ENCODE peak calls at places on chromosomes 13 and 19, in eight cellular contexts. M is type B pancreatic cell, N is tibial nerve, Z is IMR-90, R is HL-60, X is AG10803, V is astrocyte of the cerebellum, C is neural crest cell. L is an unnamed sample.

GRCh38 chr13:78136966-78137365 is 218.3 kb upstream of the EDNRB start:
- DNase-seq in M (no peak), N (no peak), Z (no peak), R (no peak), X (no peak), V (no peak), C (no peak), L (no peak)

GRCh38 chr13:75761373-75761772 is 125.2 kb downstream of the LMO7 start:
- DNase-seq in M (no peak), N (no peak), Z (no peak), R (no peak), X (no peak), V (no peak), C (no peak), L (no peak)

GRCh38 chr13:31681133-31681532 is 58.2 kb upstream of the RXFP2 start:
- DNase-seq in M (no peak), N (no peak), Z (no peak), R (no peak), X (no peak), V (no peak), C (no peak), L (no peak)

GRCh38 chr19:45095496-45096413 is 2.8 kb downstream of the PPP1R37 start:
- DNase-seq in M (no peak), N (no peak), Z (no peak), R (no peak), X (no peak), V (no peak), C (no peak), L (no peak)

GRCh38 chr19:44788971-44789370 is 11.3 kb downstream of the CBLC start:
- DNase-seq in M (no peak), N (no peak), Z (no peak), R (no peak), X (no peak), V (no peak), C (no peak), L (no peak)

GRCh38 chr19:45601524-45602522 is at the start of gene GPR4:
- DNase-seq in M (no peak), N (no peak), Z (no peak), R (no peak), X (no peak), V (no peak), C (no peak), L (no peak)

GRCh38 chr19:43782689-43783231 is 2.0 kb upstream of the KCNN4 start:
- DNase-seq in M (no peak), N (no peak), Z (no peak), R (no peak), X (no peak), V (no peak), C (no peak), L (no peak)

GRCh38 chr19:23070353-23070781 is 46.5 kb upstream of the ZNF730 start:
- DNase-seq in M (no peak), N (no peak), Z (peak), R (no peak), X (peak), V (no peak), C (no peak), L (no peak)

GRCh38 chr19:2820112-2820702 is 539 bp downstream of the ZNF554 start:
- DNase-seq in M (peak), N (no peak), Z (no peak), R (no peak), X (no peak), V (no peak), C (peak), L (peak)

GRCh38 chr13:23510979-23511735 is 59.1 kb upstream of the TNFRSF19 start:
- DNase-seq in M (no peak), N (no peak), Z (peak), R (no peak), X (no peak), V (no peak), C (no peak), L (no peak)

GRCh38 chr13:50213526-50213925 is 198.3 kb downstream of the KCNRG start:
- DNase-seq in M (no peak), N (no peak), Z (no peak), R (no peak), X (no peak), V (no peak), C (no peak), L (no peak)

GRCh38 chr19:55119053-55119452 is 1.6 kb upstream of the PPP1R12C start:
- DNase-seq in M (no peak), N (no peak), Z (no peak), R (no peak), X (no peak), V (no peak), C (no peak), L (no peak)

GRCh38 chr13:110157718-110158117 is 149.2 kb downstream of the COL4A1 start:
- DNase-seq in M (peak), N (no peak), Z (no peak), R (no peak), X (no peak), V (no peak), C (no peak), L (no peak)

GRCh38 chr19:34662919-34663318 is 14.0 kb downstream of the SCGB2B2 start:
- DNase-seq in M (no peak), N (no peak), Z (no peak), R (no peak), X (peak), V (no peak), C (no peak), L (no peak)

GRCh38 chr13:41496420-41497234 is 39.3 kb downstream of the RGCC start:
- DNase-seq in M (no peak), N (no peak), Z (peak), R (no peak), X (peak), V (no peak), C (no peak), L (no peak)

GRCh38 chr13:20366056-20366455 is 133.9 kb upstream of the GJB6 start:
- DNase-seq in M (no peak), N (no peak), Z (no peak), R (no peak), X (no peak), V (no peak), C (no peak), L (no peak)

GRCh38 chr19:23991170-23991569 is 76.5 kb downstream of the ZNF726 start:
- DNase-seq in M (no peak), N (no peak), Z (no peak), R (no peak), X (no peak), V (no peak), C (no peak), L (no peak)

GRCh38 chr19:29260477-29261317 is 47.7 kb upstream of the UQCRFS1 start:
- DNase-seq in M (no peak), N (no peak), Z (peak), R (peak), X (peak), V (no peak), C (peak), L (no peak)

GRCh38 chr13:41411536-41411935 is 45.8 kb upstream of the RGCC start:
- DNase-seq in M (no peak), N (peak), Z (peak), R (no peak), X (peak), V (peak), C (no peak), L (no peak)

GRCh38 chr13:80340643-80341097 is 256 bp downstream of the SPRY2 start:
- DNase-seq in M (no peak), N (peak), Z (peak), R (no peak), X (peak), V (no peak), C (no peak), L (no peak)

GRCh38 chr19:43620061-43621001 is 902 bp upstream of the ZNF428 start:
- DNase-seq in M (no peak), N (no peak), Z (no peak), R (no peak), X (no peak), V (no peak), C (no peak), L (peak)

GRCh38 chr19:49475995-49476880 is 2.2 kb downstream of the FLT3LG start:
- DNase-seq in M (no peak), N (no peak), Z (no peak), R (no peak), X (no peak), V (no peak), C (peak), L (no peak)

GRCh38 chr13:95267662-95268369 is 33.4 kb downstream of the ABCC4 start:
- DNase-seq in M (no peak), N (no peak), Z (peak), R (no peak), X (peak), V (peak), C (no peak), L (no peak)

GRCh38 chr13:31045621-31046081 is 113.2 kb downstream of the TEX26 start:
- DNase-seq in M (no peak), N (no peak), Z (peak), R (peak), X (peak), V (peak), C (no peak), L (no peak)

GRCh38 chr19:3840804-3841203 is 28.0 kb downstream of the ZFR2 start:
- DNase-seq in M (no peak), N (no peak), Z (no peak), R (no peak), X (no peak), V (no peak), C (no peak), L (no peak)

GRCh38 chr13:44744880-44745633 is 168.9 kb upstream of the TSC22D1 start:
- DNase-seq in M (no peak), N (no peak), Z (no peak), R (no peak), X (no peak), V (no peak), C (no peak), L (no peak)

GRCh38 chr13:76884167-76884566 is 2.0 kb downstream of the KCTD12 start:
- DNase-seq in M (no peak), N (no peak), Z (no peak), R (no peak), X (peak), V (no peak), C (no peak), L (no peak)
- TF ChIP-seq CTCF in M (peak), N (peak), Z (no peak), R (peak), X (peak), V (peak), C (peak), L (no peak)

GRCh38 chr13:35768126-35768525 is 291.6 kb upstream of the MAB21L1 start:
- DNase-seq in M (no peak), N (no peak), Z (no peak), R (no peak), X (no peak), V (no peak), C (no peak), L (no peak)

GRCh38 chr13:35769812-35770211 is 293.3 kb upstream of the MAB21L1 start:
- DNase-seq in M (no peak), N (no peak), Z (no peak), R (no peak), X (peak), V (no peak), C (no peak), L (no peak)

GRCh38 chr13:35770756-35771291 is 294.3 kb upstream of the MAB21L1 start:
- DNase-seq in M (no peak), N (no peak), Z (no peak), R (no peak), X (no peak), V (no peak), C (no peak), L (no peak)

GRCh38 chr13:35768551-35768950 is 292.1 kb upstream of the MAB21L1 start:
- DNase-seq in M (no peak), N (no peak), Z (peak), R (no peak), X (peak), V (peak), C (no peak), L (no peak)

DNA sequence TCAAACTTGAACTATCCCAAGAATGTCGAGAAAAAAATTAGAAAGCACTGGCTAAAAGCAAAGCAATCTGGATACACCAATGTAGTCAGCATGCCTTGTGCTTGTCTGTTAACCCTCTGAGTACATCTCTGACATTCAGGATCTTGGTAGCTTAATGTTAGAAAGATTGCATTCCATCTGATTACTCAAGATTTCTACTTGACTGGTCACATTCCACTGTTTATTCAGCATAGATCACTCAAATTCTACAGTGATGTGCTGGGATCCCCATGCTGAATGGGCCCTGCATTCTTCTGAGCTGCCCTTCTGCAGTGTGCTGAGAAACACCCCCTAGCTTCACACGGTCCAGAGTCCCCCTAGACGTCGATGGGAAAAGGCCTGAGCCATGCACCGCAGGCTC is 295.4 kb upstream of the MAB21L1 start:
- DNase-seq in M (no peak), N (no peak), Z (peak), R (no peak), X (peak), V (peak), C (no peak), L (no peak)
- TF ChIP-seq CTCF in M (no peak), N (no peak), Z (no peak), R (no peak), X (peak), V (no peak), C (no peak), L (no peak)

DNA sequence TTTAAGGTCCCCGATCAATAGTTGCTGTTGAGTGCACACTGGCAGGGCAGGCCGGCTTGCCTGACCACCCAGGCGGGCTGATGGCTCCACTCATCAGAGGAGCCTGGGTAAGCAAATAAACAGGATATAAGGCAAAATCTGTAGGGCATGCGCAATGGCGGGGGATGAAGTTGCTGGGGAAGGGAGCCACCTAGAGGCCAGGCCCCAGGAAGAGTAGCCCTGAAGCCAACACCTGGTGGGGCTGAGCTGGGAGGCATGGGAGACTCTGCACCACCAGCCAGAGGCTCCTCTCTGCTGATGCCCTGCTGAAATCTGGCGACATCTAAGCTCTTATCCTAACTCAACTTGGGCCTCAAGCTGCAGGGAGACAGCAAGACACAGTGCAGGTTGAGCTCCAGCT is 324.3 kb downstream of the ZNF536 start:
- DNase-seq in M (no peak), N (no peak), Z (peak), R (no peak), X (no peak), V (no peak), C (peak), L (no peak)
- TF ChIP-seq CTCF in M (peak), N (peak), Z (peak), R (no peak), X (no peak), V (peak), C (peak), L (no peak)

DNA sequence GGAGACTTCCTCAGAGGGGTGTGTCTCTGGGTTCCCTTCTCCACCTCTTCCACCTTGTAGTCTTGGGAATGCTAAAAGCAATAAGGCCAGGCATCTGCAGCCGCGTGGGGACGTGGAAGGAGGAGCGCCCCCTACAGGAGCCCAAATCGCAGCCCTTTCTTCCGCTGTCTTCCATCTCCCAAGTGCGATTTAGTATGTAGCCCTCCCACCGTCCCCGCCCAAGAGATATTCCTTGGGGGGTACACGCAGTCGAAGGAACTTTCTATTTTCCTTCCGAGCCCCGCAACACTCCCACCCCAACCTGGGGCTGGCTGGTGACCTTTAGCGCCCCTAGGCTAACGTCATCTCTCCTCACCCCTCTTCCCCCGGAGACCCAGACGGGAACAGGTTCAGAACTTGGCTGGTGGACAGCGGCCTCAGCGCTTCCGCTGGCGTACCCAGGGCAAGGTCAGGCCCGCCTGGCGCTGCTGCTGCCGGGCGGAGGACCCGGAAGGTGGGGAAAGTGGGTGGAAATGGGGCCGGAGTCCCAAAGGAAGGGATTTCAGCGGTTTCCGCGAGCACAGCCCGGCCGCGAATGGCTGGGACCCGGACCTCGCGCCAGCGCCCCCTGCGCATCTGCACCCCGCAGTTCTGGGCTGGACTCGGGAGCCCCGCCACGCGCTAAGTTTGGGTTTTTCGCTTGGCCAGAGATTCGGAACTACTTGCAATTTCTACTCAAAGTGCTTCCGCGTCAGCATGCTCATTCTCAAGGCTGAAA is 2.1 kb upstream of the PCDH8 start:
- DNase-seq in M (peak), N (peak), Z (peak), R (peak), X (peak), V (no peak), C (peak), L (no peak)
- TF ChIP-seq CTCF in M (peak), N (peak), Z (no peak), R (no peak), X (peak), V (peak), C (peak), L (no peak)

DNA sequence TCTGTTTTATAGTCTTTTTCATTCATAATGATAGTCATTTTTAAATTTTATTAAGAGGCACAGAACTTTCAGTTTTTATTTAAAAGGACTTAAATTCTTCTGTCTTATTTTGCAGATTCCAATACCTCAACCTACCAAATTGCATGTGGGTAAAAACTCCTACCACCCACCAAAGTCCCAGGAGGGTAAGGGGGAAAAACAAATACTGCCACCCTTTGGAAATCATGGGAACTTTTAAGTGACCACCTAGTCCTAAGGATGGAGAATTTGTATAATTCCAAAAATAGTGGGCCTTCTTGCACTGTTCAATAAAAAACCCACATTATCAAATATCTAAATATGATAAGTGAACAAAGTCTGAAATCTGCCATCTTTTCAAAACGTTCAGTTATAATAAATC is 9.7 kb downstream of the SUPT20H start:
- DNase-seq in M (no peak), N (no peak), Z (no peak), R (no peak), X (no peak), V (no peak), C (no peak), L (no peak)
- TF ChIP-seq CTCF in M (peak), N (no peak), Z (no peak), R (no peak), X (no peak), V (no peak), C (peak), L (no peak)

GRCh38 chr19:37313335-37313627 is 57.6 kb upstream of the ZNF527 start:
- DNase-seq in M (no peak), N (no peak), Z (no peak), R (no peak), X (no peak), V (no peak), C (no peak), L (no peak)

GRCh38 chr19:37317403-37318209 is 53.3 kb upstream of the ZNF527 start:
- DNase-seq in M (peak), N (peak), Z (peak), R (peak), X (peak), V (peak), C (peak), L (peak)
- TF ChIP-seq CTCF in M (peak), N (peak), Z (peak), R (peak), X (peak), V (peak), C (peak), L (no peak)

DNA sequence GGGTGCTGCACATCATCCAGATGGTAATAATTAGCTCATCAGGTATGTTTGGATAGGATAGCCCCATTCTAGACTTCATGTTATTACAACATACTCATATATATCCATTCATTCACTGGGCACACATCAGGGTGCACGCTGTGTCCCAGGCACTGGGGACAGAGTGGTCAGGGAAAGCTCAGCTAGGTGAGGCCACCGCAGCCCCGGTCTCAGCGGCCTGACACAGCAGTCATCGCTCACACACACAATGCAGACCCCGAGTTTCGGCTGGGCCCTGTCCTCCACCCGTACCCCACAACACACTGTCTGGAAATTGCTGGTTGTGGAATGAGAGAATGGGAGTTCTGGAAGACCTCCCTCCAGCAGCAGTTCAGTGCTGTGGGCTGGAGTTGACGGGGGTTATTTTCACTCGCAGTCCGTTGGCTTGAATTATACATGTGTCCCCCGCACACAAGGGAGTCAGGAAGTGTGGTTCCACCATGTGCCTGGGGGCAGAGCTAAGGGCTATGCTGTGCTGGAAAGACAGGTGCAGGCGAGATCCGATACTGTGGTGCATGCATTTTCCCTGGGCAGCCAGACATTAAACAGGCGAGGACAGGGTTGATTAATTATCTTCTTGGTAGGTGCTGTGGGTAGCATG is 257.6 kb downstream of the TEX29 start:
- DNase-seq in M (no peak), N (no peak), Z (no peak), R (no peak), X (no peak), V (no peak), C (no peak), L (no peak)
- TF ChIP-seq CTCF in M (no peak), N (no peak), Z (no peak), R (no peak), X (no peak), V (no peak), C (no peak), L (no peak)

GRCh38 chr13:64305246-64305645 is 2889.6 kb upstream of the PCDH20 start:
- DNase-seq in M (no peak), N (no peak), Z (peak), R (no peak), X (peak), V (no peak), C (no peak), L (no peak)
- TF ChIP-seq CTCF in M (no peak), N (no peak), Z (no peak), R (no peak), X (no peak), V (no peak), C (no peak), L (no peak)